ENCODE peak calls at places on chromosomes 6 and 20, in ten cellular contexts. One of them, this sample, is unnamed.
A peak's percentile ranks its signal among the peaks of the same experiment; 100 is the strongest.

GRCh38 chr20:56409521-56409920 is 2.5 kb upstream of the CASS4 start:
- DNase-seq in pancreas: no peak
- DNase-seq in GM12865: no peak
- DNase-seq in fibroblast of pulmonary artery: peak; percentile 99
- DNase-seq in GM06990: no peak
- DNase-seq in cardiac muscle cell: peak; percentile 98
- DNase-seq in Panc1: no peak
- DNase-seq in A549: no peak
- DNase-seq in tibial nerve: no peak
- DNase-seq in PC-3: no peak
- DNase-seq in this sample: peak; percentile 96

GRCh38 chr20:31508517-31509244 is 5.6 kb upstream of the HM13 start:
- DNase-seq in pancreas: no peak
- DNase-seq in GM12865: no peak
- DNase-seq in fibroblast of pulmonary artery: no peak
- DNase-seq in GM06990: no peak
- DNase-seq in cardiac muscle cell: no peak
- DNase-seq in Panc1: no peak
- DNase-seq in A549: no peak
- DNase-seq in tibial nerve: no peak
- DNase-seq in PC-3: no peak
- DNase-seq in this sample: no peak

GRCh38 chr20:50242863-50243609 is 52.4 kb downstream of the CEBPB start:
- DNase-seq in pancreas: peak; percentile 89
- DNase-seq in GM12865: no peak
- DNase-seq in fibroblast of pulmonary artery: peak; percentile 59
- DNase-seq in GM06990: no peak
- DNase-seq in cardiac muscle cell: peak; percentile 75
- DNase-seq in Panc1: no peak
- DNase-seq in A549: no peak
- DNase-seq in tibial nerve: no peak
- DNase-seq in PC-3: peak; percentile 94
- DNase-seq in this sample: peak; percentile 65

GRCh38 chr6:41028618-41029486 is 10.2 kb downstream of the UNC5CL start:
- DNase-seq in pancreas: no peak
- DNase-seq in GM12865: no peak
- DNase-seq in fibroblast of pulmonary artery: no peak
- DNase-seq in GM06990: no peak
- DNase-seq in cardiac muscle cell: no peak
- DNase-seq in Panc1: no peak
- DNase-seq in A549: no peak
- DNase-seq in tibial nerve: no peak
- DNase-seq in PC-3: no peak
- DNase-seq in this sample: no peak

GRCh38 chr6:121932071-121933009 is 467.1 kb upstream of the HSF2 start:
- DNase-seq in pancreas: no peak
- DNase-seq in GM12865: no peak
- DNase-seq in fibroblast of pulmonary artery: peak; percentile 68
- DNase-seq in GM06990: no peak
- DNase-seq in cardiac muscle cell: peak; percentile 80
- DNase-seq in Panc1: peak; percentile 46
- DNase-seq in A549: no peak
- DNase-seq in tibial nerve: peak; percentile 37
- DNase-seq in PC-3: peak; percentile 51
- DNase-seq in this sample: peak; percentile 88

GRCh38 chr6:170459451-170459850 is 93.7 kb downstream of the PSMB1 start:
- DNase-seq in pancreas: no peak
- DNase-seq in GM12865: peak; percentile 69
- DNase-seq in fibroblast of pulmonary artery: peak; percentile 38
- DNase-seq in GM06990: no peak
- DNase-seq in cardiac muscle cell: peak; percentile 58
- DNase-seq in Panc1: peak; percentile 2
- DNase-seq in A549: no peak
- DNase-seq in tibial nerve: no peak
- DNase-seq in PC-3: peak; percentile 17
- DNase-seq in this sample: peak; percentile 46

GRCh38 chr6:160781298-160781697 is 79.3 kb downstream of the PLG start:
- DNase-seq in pancreas: no peak
- DNase-seq in GM12865: no peak
- DNase-seq in fibroblast of pulmonary artery: no peak
- DNase-seq in GM06990: no peak
- DNase-seq in cardiac muscle cell: no peak
- DNase-seq in Panc1: no peak
- DNase-seq in A549: no peak
- DNase-seq in tibial nerve: no peak
- DNase-seq in PC-3: no peak
- DNase-seq in this sample: no peak

GRCh38 chr20:48064929-48065328 is 279.6 kb upstream of the SULF2 start:
- DNase-seq in pancreas: no peak
- DNase-seq in GM12865: no peak
- DNase-seq in fibroblast of pulmonary artery: peak; percentile 50
- DNase-seq in GM06990: no peak
- DNase-seq in cardiac muscle cell: peak; percentile 72
- DNase-seq in Panc1: no peak
- DNase-seq in A549: no peak
- DNase-seq in tibial nerve: no peak
- DNase-seq in PC-3: peak; percentile 88
- DNase-seq in this sample: no peak

GRCh38 chr20:3000852-3001523 is 42.4 kb upstream of the GNRH2 start:
- DNase-seq in pancreas: no peak
- DNase-seq in GM12865: peak; percentile 55
- DNase-seq in fibroblast of pulmonary artery: peak; percentile 77
- DNase-seq in GM06990: no peak
- DNase-seq in cardiac muscle cell: peak; percentile 83
- DNase-seq in Panc1: no peak
- DNase-seq in A549: peak; percentile 60
- DNase-seq in tibial nerve: no peak
- DNase-seq in PC-3: peak; percentile 82
- DNase-seq in this sample: peak; percentile 75

GRCh38 chr20:3847419-3847940 is 846 bp downstream of the MAVS start:
- DNase-seq in pancreas: no peak
- DNase-seq in GM12865: no peak
- DNase-seq in fibroblast of pulmonary artery: peak; percentile 14
- DNase-seq in GM06990: no peak
- DNase-seq in cardiac muscle cell: no peak
- DNase-seq in Panc1: no peak
- DNase-seq in A549: no peak
- DNase-seq in tibial nerve: no peak
- DNase-seq in PC-3: peak; percentile 30
- DNase-seq in this sample: peak; percentile 23

GRCh38 chr20:32764000-32764960 is 2.1 kb downstream of the DNMT3B start:
- DNase-seq in pancreas: no peak
- DNase-seq in GM12865: no peak
- DNase-seq in fibroblast of pulmonary artery: no peak
- DNase-seq in GM06990: no peak
- DNase-seq in cardiac muscle cell: no peak
- DNase-seq in Panc1: no peak
- DNase-seq in A549: no peak
- DNase-seq in tibial nerve: no peak
- DNase-seq in PC-3: no peak
- DNase-seq in this sample: no peak

GRCh38 chr6:3228791-3229565 is 1.5 kb upstream of the TUBB2B start:
- DNase-seq in pancreas: no peak
- DNase-seq in GM12865: no peak
- DNase-seq in fibroblast of pulmonary artery: no peak
- DNase-seq in GM06990: peak; percentile 71
- DNase-seq in cardiac muscle cell: no peak
- DNase-seq in Panc1: no peak
- DNase-seq in A549: no peak
- DNase-seq in tibial nerve: no peak
- DNase-seq in PC-3: no peak
- DNase-seq in this sample: peak; percentile 31

GRCh38 chr6:110542311-110543024 is 66.1 kb upstream of the SLC22A16 start:
- DNase-seq in pancreas: no peak
- DNase-seq in GM12865: no peak
- DNase-seq in fibroblast of pulmonary artery: no peak
- DNase-seq in GM06990: no peak
- DNase-seq in cardiac muscle cell: peak; percentile 27
- DNase-seq in Panc1: no peak
- DNase-seq in A549: no peak
- DNase-seq in tibial nerve: peak; percentile 44
- DNase-seq in PC-3: no peak
- DNase-seq in this sample: peak; percentile 58

GRCh38 chr20:4282550-4282949 is 267.2 kb upstream of the RNF24 start:
- DNase-seq in pancreas: no peak
- DNase-seq in GM12865: no peak
- DNase-seq in fibroblast of pulmonary artery: no peak
- DNase-seq in GM06990: no peak
- DNase-seq in cardiac muscle cell: no peak
- DNase-seq in Panc1: no peak
- DNase-seq in A549: no peak
- DNase-seq in tibial nerve: no peak
- DNase-seq in PC-3: no peak
- DNase-seq in this sample: no peak

GRCh38 chr6:34792605-34793500 is 970 bp downstream of the BLTP3A start:
- DNase-seq in pancreas: no peak
- DNase-seq in GM12865: peak; percentile 64
- DNase-seq in fibroblast of pulmonary artery: peak; percentile 71
- DNase-seq in GM06990: peak; percentile 24
- DNase-seq in cardiac muscle cell: peak; percentile 75
- DNase-seq in Panc1: no peak
- DNase-seq in A549: peak; percentile 32
- DNase-seq in tibial nerve: peak; percentile 29
- DNase-seq in PC-3: peak; percentile 65
- DNase-seq in this sample: peak; percentile 64

GRCh38 chr6:170182781-170183120 is 108.1 kb downstream of the DLL1 start:
- DNase-seq in pancreas: no peak
- DNase-seq in GM12865: no peak
- DNase-seq in fibroblast of pulmonary artery: no peak
- DNase-seq in GM06990: no peak
- DNase-seq in cardiac muscle cell: no peak
- DNase-seq in Panc1: no peak
- DNase-seq in A549: no peak
- DNase-seq in tibial nerve: no peak
- DNase-seq in PC-3: no peak
- DNase-seq in this sample: no peak

GRCh38 chr6:167730441-167730840 is 96.3 kb upstream of the AFDN start:
- DNase-seq in pancreas: no peak
- DNase-seq in GM12865: no peak
- DNase-seq in fibroblast of pulmonary artery: no peak
- DNase-seq in GM06990: no peak
- DNase-seq in cardiac muscle cell: no peak
- DNase-seq in Panc1: no peak
- DNase-seq in A549: no peak
- DNase-seq in tibial nerve: no peak
- DNase-seq in PC-3: no peak
- DNase-seq in this sample: no peak
- H3K4me3 ChIP-seq in pancreas: no peak overlapping the region
- H3K4me3 ChIP-seq in GM12865: no peak overlapping the region
- H3K4me3 ChIP-seq in fibroblast of pulmonary artery: no peak overlapping the region
- H3K4me3 ChIP-seq in GM06990: no peak overlapping the region
- H3K4me3 ChIP-seq in cardiac muscle cell: no peak overlapping the region
- H3K4me3 ChIP-seq in Panc1: no peak overlapping the region
- H3K4me3 ChIP-seq in A549: no peak overlapping the region
- H3K4me3 ChIP-seq in tibial nerve: no peak overlapping the region
- H3K4me3 ChIP-seq in PC-3: no peak overlapping the region
- H3K4me3 ChIP-seq in this sample: no peak overlapping the region

GRCh38 chr6:90859056-90859455 is 272.2 kb upstream of the MAP3K7 start:
- DNase-seq in pancreas: no peak
- DNase-seq in GM12865: no peak
- DNase-seq in fibroblast of pulmonary artery: no peak
- DNase-seq in GM06990: no peak
- DNase-seq in cardiac muscle cell: no peak
- DNase-seq in Panc1: no peak
- DNase-seq in A549: no peak
- DNase-seq in tibial nerve: no peak
- DNase-seq in PC-3: no peak
- DNase-seq in this sample: no peak

GRCh38 chr6:90865513-90865912 is 278.6 kb upstream of the MAP3K7 start:
- DNase-seq in pancreas: no peak
- DNase-seq in GM12865: no peak
- DNase-seq in fibroblast of pulmonary artery: no peak
- DNase-seq in GM06990: no peak
- DNase-seq in cardiac muscle cell: no peak
- DNase-seq in Panc1: no peak
- DNase-seq in A549: no peak
- DNase-seq in tibial nerve: no peak
- DNase-seq in PC-3: no peak
- DNase-seq in this sample: no peak

GRCh38 chr6:90859612-90860011 is 272.7 kb upstream of the MAP3K7 start:
- DNase-seq in pancreas: no peak
- DNase-seq in GM12865: peak; percentile 11
- DNase-seq in fibroblast of pulmonary artery: no peak
- DNase-seq in GM06990: no peak
- DNase-seq in cardiac muscle cell: no peak
- DNase-seq in Panc1: no peak
- DNase-seq in A549: no peak
- DNase-seq in tibial nerve: no peak
- DNase-seq in PC-3: peak; percentile 31
- DNase-seq in this sample: no peak

GRCh38 chr6:90860822-90861601 is 274.1 kb upstream of the MAP3K7 start:
- DNase-seq in pancreas: no peak
- DNase-seq in GM12865: peak; percentile 21
- DNase-seq in fibroblast of pulmonary artery: peak; percentile 1
- DNase-seq in GM06990: no peak
- DNase-seq in cardiac muscle cell: peak; percentile 12
- DNase-seq in Panc1: no peak
- DNase-seq in A549: no peak
- DNase-seq in tibial nerve: no peak
- DNase-seq in PC-3: peak; percentile 10
- DNase-seq in this sample: peak; percentile 7
- TF ChIP-seq CTCF in pancreas: no peak
- TF ChIP-seq CTCF in GM12865: no peak
- TF ChIP-seq CTCF in fibroblast of pulmonary artery: no peak
- TF ChIP-seq CTCF in GM06990: peak; percentile 17
- TF ChIP-seq CTCF in cardiac muscle cell: no peak
- TF ChIP-seq CTCF in Panc1: peak; percentile 41
- TF ChIP-seq CTCF in A549: no peak
- TF ChIP-seq CTCF in tibial nerve: no peak
- TF ChIP-seq CTCF in PC-3: peak; percentile 39
- TF ChIP-seq CTCF in this sample: no peak

GRCh38 chr6:159067334-159067733 is 22.5 kb upstream of the TAGAP start:
- DNase-seq in pancreas: no peak
- DNase-seq in GM12865: peak; percentile 65
- DNase-seq in fibroblast of pulmonary artery: no peak
- DNase-seq in GM06990: peak; percentile 55
- DNase-seq in cardiac muscle cell: no peak
- DNase-seq in Panc1: no peak
- DNase-seq in A549: no peak
- DNase-seq in tibial nerve: no peak
- DNase-seq in PC-3: peak; percentile 10
- DNase-seq in this sample: no peak
- H3K4me3 ChIP-seq in pancreas: no peak overlapping the region
- H3K4me3 ChIP-seq in GM12865: no peak overlapping the region
- H3K4me3 ChIP-seq in fibroblast of pulmonary artery: no peak overlapping the region
- H3K4me3 ChIP-seq in GM06990: no peak overlapping the region
- H3K4me3 ChIP-seq in cardiac muscle cell: no peak overlapping the region
- H3K4me3 ChIP-seq in Panc1: no peak overlapping the region
- H3K4me3 ChIP-seq in A549: no peak overlapping the region
- H3K4me3 ChIP-seq in tibial nerve: no peak overlapping the region
- H3K4me3 ChIP-seq in PC-3: no peak overlapping the region
- H3K4me3 ChIP-seq in this sample: no peak overlapping the region

DNA sequence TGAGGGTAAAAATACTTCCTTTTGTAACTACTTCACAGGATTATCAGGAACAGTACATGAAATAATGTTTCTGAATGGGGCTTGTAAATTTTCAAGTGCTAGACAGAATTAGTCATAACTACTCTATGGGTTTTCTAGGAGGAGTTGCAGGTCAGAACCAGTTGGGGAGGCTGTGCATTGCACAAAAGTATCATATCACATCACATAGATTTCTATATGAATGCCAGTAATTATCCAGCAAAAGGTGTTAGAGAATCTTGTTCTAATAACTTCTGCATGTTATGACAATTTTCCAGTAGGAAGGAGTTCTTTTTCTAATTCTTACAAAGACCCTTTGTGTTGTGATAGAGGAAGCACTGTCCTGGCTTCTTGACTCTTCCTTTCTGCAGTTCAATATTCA is 551.6 kb downstream of the COL12A1 start:
- DNase-seq in pancreas: no peak
- DNase-seq in GM12865: no peak
- DNase-seq in fibroblast of pulmonary artery: no peak
- DNase-seq in GM06990: no peak
- DNase-seq in cardiac muscle cell: no peak
- DNase-seq in Panc1: no peak
- DNase-seq in A549: no peak
- DNase-seq in tibial nerve: no peak
- DNase-seq in PC-3: no peak
- DNase-seq in this sample: no peak
- TF ChIP-seq CTCF in pancreas: no peak
- TF ChIP-seq CTCF in GM12865: no peak
- TF ChIP-seq CTCF in fibroblast of pulmonary artery: no peak
- TF ChIP-seq CTCF in GM06990: no peak
- TF ChIP-seq CTCF in cardiac muscle cell: no peak
- TF ChIP-seq CTCF in Panc1: no peak
- TF ChIP-seq CTCF in A549: no peak
- TF ChIP-seq CTCF in tibial nerve: no peak
- TF ChIP-seq CTCF in PC-3: no peak
- TF ChIP-seq CTCF in this sample: no peak